ENCODE peak calls at places on chromosome 22, in five cellular contexts. A is adrenal gland, E is BE2C, I is tibial nerve, K is astrocyte of the spinal cord. N is an unnamed sample.

GRCh38 chr22:24926849-24927579 is 19.5 kb downstream of the LHFPL7 start:
- DNase-seq in A (peak), E (no peak), I (no peak), K (peak), N (no peak)

GRCh38 chr22:39917776-39918493 is 17.1 kb downstream of the GRAP2 start:
- DNase-seq in A (no peak), E (no peak), I (peak), K (no peak), N (no peak)

GRCh38 chr22:23767673-23768548 is at the start of gene CHCHD10:
- DNase-seq in A (peak), E (peak), I (peak), K (peak), N (peak)

GRCh38 chr22:20033045-20033706 is 12.3 kb downstream of the TANGO2 start:
- DNase-seq in A (peak), E (no peak), I (no peak), K (no peak), N (no peak)

GRCh38 chr22:28442264-28442950 is 237.2 kb downstream of the TTC28 start:
- DNase-seq in A (peak), E (peak), I (peak), K (peak), N (peak)

GRCh38 chr22:26436903-26437515 is 7.9 kb downstream of the ASPHD2 start:
- DNase-seq in A (no peak), E (no peak), I (no peak), K (no peak), N (no peak)

GRCh38 chr22:23836692-23837495 is 1.9 kb downstream of the DERL3 start:
- DNase-seq in A (no peak), E (no peak), I (no peak), K (no peak), N (no peak)

GRCh38 chr22:42222140-42222539 is 48.3 kb downstream of the TCF20 start:
- DNase-seq in A (no peak), E (no peak), I (no peak), K (no peak), N (no peak)

GRCh38 chr22:21738081-21738480 is 2.5 kb upstream of the YPEL1 start:
- DNase-seq in A (no peak), E (no peak), I (no peak), K (no peak), N (no peak)

GRCh38 chr22:45199723-45200122 is 36.0 kb downstream of the NUP50 start:
- DNase-seq in A (no peak), E (no peak), I (no peak), K (no peak), N (no peak)

GRCh38 chr22:22709719-22710445 is 65.5 kb downstream of the GGTLC2 start:
- DNase-seq in A (no peak), E (peak), I (no peak), K (no peak), N (no peak)

GRCh38 chr22:31626427-31627150 is 35.4 kb downstream of the PISD start:
- DNase-seq in A (peak), E (no peak), I (no peak), K (no peak), N (no peak)

GRCh38 chr22:26416670-26417270 is 12.3 kb upstream of the ASPHD2 start:
- DNase-seq in A (peak), E (no peak), I (peak), K (peak), N (no peak)

GRCh38 chr22:22746963-22747933 is 102.8 kb downstream of the GGTLC2 start:
- DNase-seq in A (no peak), E (no peak), I (no peak), K (no peak), N (no peak)

GRCh38 chr22:35315141-35315854 is 15.6 kb downstream of the TOM1 start:
- DNase-seq in A (peak), E (no peak), I (no peak), K (no peak), N (peak)

GRCh38 chr22:40463017-40463631 is 92.7 kb downstream of the SGSM3 start:
- DNase-seq in A (no peak), E (no peak), I (no peak), K (no peak), N (no peak)

GRCh38 chr22:27224485-27225364 is 567.3 kb downstream of the MIAT start:
- DNase-seq in A (no peak), E (peak), I (peak), K (peak), N (no peak)

GRCh38 chr22:35131423-35132050 is 65.6 kb downstream of the ISX start:
- DNase-seq in A (no peak), E (no peak), I (no peak), K (no peak), N (no peak)

GRCh38 chr22:24183321-24184031 is 2.2 kb downstream of the SUSD2 start:
- DNase-seq in A (no peak), E (peak), I (no peak), K (no peak), N (peak)

GRCh38 chr22:50144005-50144614 is 26.4 kb upstream of the PANX2 start:
- DNase-seq in A (no peak), E (no peak), I (no peak), K (no peak), N (no peak)

GRCh38 chr22:50145741-50146439 is 24.6 kb upstream of the PANX2 start:
- DNase-seq in A (no peak), E (no peak), I (no peak), K (no peak), N (no peak)

GRCh38 chr22:50148991-50149721 is 21.4 kb upstream of the PANX2 start:
- DNase-seq in A (peak), E (peak), I (peak), K (peak), N (peak)

GRCh38 chr22:50148166-50148500 is 22.4 kb upstream of the PANX2 start:
- DNase-seq in A (no peak), E (no peak), I (no peak), K (no peak), N (no peak)

GRCh38 chr22:50146440-50147228 is 23.9 kb upstream of the PANX2 start:
- DNase-seq in A (peak), E (peak), I (peak), K (peak), N (no peak)
- TF ChIP-seq CTCF in A (peak), E (peak), I (peak), K (peak), N (no peak)

DNA sequence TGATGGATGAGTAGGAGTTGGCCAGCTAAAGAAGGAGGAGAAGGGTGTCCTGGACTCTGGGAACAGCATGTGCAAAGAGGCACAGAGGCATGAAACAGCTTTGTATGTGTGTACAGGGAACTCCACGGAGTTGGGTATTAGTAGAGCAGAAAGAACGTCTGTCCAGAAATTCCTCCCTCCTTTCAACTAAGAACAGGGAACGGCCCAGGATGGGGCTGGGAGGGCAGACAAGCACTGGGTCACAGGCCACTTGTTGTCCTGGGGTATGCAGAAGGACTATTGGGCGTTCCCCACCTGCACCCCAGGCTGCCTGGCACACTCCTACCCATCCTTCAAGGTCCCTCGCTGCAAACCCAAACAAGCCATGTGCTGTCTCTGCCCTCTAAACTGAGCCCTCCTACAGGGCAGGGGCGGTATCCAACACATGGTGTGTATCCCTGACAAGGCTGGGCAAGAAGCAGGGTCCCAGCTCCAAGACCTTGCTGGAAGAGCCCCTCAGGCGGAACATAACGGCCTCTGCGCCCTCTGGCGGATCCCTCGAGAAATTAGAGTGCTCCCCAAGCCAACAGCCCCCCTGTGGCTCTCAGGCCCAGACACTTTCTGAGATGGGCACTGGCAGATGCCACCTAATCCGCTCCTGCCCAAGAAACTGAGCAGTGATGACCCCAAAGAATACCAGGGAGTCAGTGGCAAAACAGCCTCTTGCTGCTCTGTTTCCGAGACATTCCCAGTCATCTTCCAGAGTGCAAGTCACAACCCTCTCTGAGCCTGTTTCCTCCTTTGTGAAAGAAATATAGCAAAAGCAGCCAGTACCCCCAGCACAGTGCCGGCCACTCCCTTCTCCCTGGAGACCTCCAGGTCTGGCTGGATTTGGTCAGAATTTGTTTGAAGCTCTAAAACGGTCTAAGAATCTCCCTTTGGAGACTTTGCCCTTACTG is 1.6 kb upstream of the ELFN2 start:
- DNase-seq in A (peak), E (peak), I (no peak), K (peak), N (peak)
- TF ChIP-seq CTCF in A (peak), E (peak), I (peak), K (peak), N (peak)

GRCh38 chr22:36548606-36549005 is 19.6 kb upstream of the EIF3D start:
- DNase-seq in A (peak), E (peak), I (no peak), K (no peak), N (peak)

GRCh38 chr22:36546932-36547331 is 18.0 kb upstream of the EIF3D start:
- DNase-seq in A (no peak), E (no peak), I (no peak), K (peak), N (no peak)

GRCh38 chr22:36544107-36544620 is 15.2 kb upstream of the EIF3D start:
- DNase-seq in A (no peak), E (no peak), I (no peak), K (no peak), N (no peak)

GRCh38 chr22:36549033-36549432 is 20.1 kb upstream of the EIF3D start:
- DNase-seq in A (no peak), E (no peak), I (no peak), K (no peak), N (no peak)

GRCh38 chr22:36546092-36546804 is 17.3 kb upstream of the EIF3D start:
- DNase-seq in A (peak), E (peak), I (no peak), K (peak), N (peak)
- TF ChIP-seq CTCF in A (peak), E (peak), I (no peak), K (peak), N (peak)

GRCh38 chr22:43828711-43829447 is 16.8 kb upstream of the EFCAB6 start:
- DNase-seq in A (no peak), E (peak), I (peak), K (peak), N (peak)
- TF ChIP-seq CTCF in A (no peak), E (peak), I (no peak), K (peak), N (no peak)

GRCh38 chr22:48821346-48822186 is 1006.1 kb downstream of the BRD1 start:
- DNase-seq in A (no peak), E (no peak), I (no peak), K (no peak), N (no peak)

GRCh38 chr22:48825802-48826520 is 1001.7 kb downstream of the BRD1 start:
- DNase-seq in A (no peak), E (no peak), I (no peak), K (no peak), N (no peak)

GRCh38 chr22:48824673-48825651 is 1002.7 kb downstream of the BRD1 start:
- DNase-seq in A (no peak), E (no peak), I (no peak), K (no peak), N (no peak)

GRCh38 chr22:48822278-48823233 is 1005.1 kb downstream of the BRD1 start:
- DNase-seq in A (no peak), E (no peak), I (no peak), K (no peak), N (no peak)

GRCh38 chr22:48823941-48824340 is 1003.7 kb downstream of the BRD1 start:
- DNase-seq in A (no peak), E (no peak), I (no peak), K (no peak), N (no peak)
- TF ChIP-seq CTCF in A (no peak), E (no peak), I (no peak), K (no peak), N (no peak)

DNA sequence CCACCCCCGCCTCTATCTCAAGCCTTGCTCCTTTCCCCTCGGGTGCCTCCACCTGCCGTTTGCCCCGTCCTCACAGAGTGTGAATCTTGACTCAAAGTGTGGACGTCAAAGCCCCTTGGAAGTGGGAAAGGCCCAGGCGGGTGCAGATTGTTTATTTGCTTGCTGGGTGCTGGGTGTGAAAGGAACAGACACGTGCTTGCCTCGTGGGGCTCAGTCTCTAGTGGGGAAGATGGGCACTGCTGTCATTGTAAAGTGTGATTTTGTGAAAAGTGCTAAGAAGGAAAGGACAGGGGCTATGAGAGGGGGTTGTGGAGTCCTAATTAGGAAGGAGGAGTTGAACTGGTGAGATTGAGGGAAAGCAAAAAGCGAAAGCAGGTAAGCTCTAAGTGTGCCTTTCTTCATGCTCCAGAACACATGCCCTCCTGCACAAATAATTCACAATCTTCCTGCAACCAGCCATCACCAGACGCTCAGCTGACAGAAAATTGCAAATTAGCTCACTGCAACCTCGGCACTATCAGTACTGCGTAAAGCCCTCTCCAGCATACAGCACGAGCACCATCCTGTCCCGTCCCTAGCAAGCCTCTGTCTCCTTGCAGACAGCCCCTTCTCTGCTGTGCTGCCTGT is 9.7 kb upstream of the GCAT start:
- DNase-seq in A (no peak), E (no peak), I (no peak), K (no peak), N (no peak)
- TF ChIP-seq CTCF in A (no peak), E (no peak), I (no peak), K (no peak), N (no peak)

GRCh38 chr22:32794449-32795213 is 6.9 kb upstream of the TIMP3 start:
- DNase-seq in A (no peak), E (no peak), I (no peak), K (peak), N (no peak)
- TF ChIP-seq CTCF in A (no peak), E (peak), I (no peak), K (peak), N (no peak)

GRCh38 chr22:29837780-29838598 is at the start of gene ASCC2:
- DNase-seq in A (peak), E (peak), I (peak), K (peak), N (peak)
- TF ChIP-seq CTCF in A (no peak), E (peak), I (no peak), K (no peak), N (no peak)

GRCh38 chr22:38826386-38826785 is 17.4 kb downstream of the NPTXR start:
- DNase-seq in A (no peak), E (no peak), I (no peak), K (no peak), N (no peak)

GRCh38 chr22:38823076-38823475 is 20.8 kb downstream of the NPTXR start:
- DNase-seq in A (no peak), E (no peak), I (no peak), K (no peak), N (no peak)

GRCh38 chr22:38826801-38827200 is 17.0 kb downstream of the NPTXR start:
- DNase-seq in A (no peak), E (no peak), I (no peak), K (no peak), N (no peak)

GRCh38 chr22:38823637-38824036 is 20.2 kb downstream of the NPTXR start:
- DNase-seq in A (no peak), E (no peak), I (no peak), K (no peak), N (no peak)

GRCh38 chr22:38824587-38824986 is 19.2 kb downstream of the NPTXR start:
- DNase-seq in A (peak), E (no peak), I (peak), K (peak), N (no peak)
- TF ChIP-seq CTCF in A (peak), E (no peak), I (no peak), K (peak), N (no peak)

DNA sequence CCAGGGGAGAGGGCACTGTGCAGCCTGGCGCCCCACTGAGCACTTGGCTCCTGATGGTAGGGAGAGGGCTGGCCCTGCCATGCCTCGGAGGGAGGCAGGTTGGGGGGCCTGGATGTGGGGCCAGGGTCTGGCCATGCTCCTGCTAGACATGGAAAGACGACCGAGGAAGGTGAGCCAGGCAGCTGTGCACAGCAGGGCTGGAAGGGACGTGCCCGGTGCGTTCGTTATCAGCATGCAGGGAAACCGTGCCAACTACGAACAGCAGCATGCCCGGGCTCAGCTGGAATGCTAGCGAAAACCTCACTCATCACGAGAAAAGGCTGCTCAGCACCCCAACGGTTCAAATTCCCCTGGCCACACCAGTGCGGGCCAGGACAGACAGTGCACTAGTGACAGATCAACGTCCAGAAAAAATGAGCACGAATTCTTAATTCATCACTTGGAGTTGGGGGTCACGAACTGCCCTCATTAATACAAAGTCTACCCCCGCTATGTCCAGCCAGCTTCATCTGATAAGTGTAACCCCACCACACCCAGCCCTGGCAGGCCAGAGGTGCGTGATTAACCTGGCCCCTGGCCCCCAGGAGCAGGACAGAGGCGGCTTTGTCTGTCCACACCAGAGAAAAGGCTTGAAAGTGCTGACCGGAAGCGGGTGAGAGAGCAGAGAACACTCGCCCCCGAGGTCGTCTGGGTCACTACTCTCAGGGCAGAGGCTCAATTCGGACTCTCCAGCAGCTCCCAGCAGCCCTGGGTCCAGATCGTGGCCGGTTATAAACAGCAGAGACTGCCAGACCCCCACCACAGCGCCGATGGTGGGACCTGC is 84.2 kb downstream of the CELSR1 start:
- DNase-seq in A (no peak), E (no peak), I (no peak), K (no peak), N (no peak)
- TF ChIP-seq CTCF in A (no peak), E (no peak), I (no peak), K (no peak), N (no peak)